ENCODE peak calls at places on chromosomes 11 and 22, in six cellular contexts. Z is heart left ventricle, T is sigmoid colon, G is Caco-2, F is OCI-LY7, C is stomach. X is an unnamed sample. For H3K4me1, the result is how much of the 10 kb centered on the place peaks cover.

GRCh38 chr11:82978422-82979099 is 77.0 kb downstream of the DDIAS start:
- DNase-seq in Z (no peak), T (no peak), G (no peak), F (no peak), C (no peak), X (no peak)

GRCh38 chr11:35619754-35620640 is 1.7 kb downstream of the FJX1 start:
- DNase-seq in Z (peak), T (peak), G (peak), F (no peak), C (no peak), X (no peak)

GRCh38 chr11:118212131-118212725 is 12.6 kb downstream of the JAML start:
- DNase-seq in Z (no peak), T (no peak), G (peak), F (no peak), C (peak), X (no peak)

GRCh38 chr11:108278546-108278945 is 55.7 kb downstream of the ATM start:
- DNase-seq in Z (no peak), T (no peak), G (no peak), F (no peak), C (no peak), X (no peak)

GRCh38 chr11:129611661-129612566 is 203.7 kb upstream of the TMEM45B start:
- DNase-seq in Z (no peak), T (no peak), G (no peak), F (no peak), C (no peak), X (no peak)

GRCh38 chr11:24932110-24933000 is 435.5 kb downstream of the LUZP2 start:
- DNase-seq in Z (no peak), T (no peak), G (no peak), F (no peak), C (no peak), X (no peak)

GRCh38 chr22:43001271-43002197 is 13.4 kb downstream of the PACSIN2 start:
- DNase-seq in Z (no peak), T (peak), G (no peak), F (peak), C (no peak), X (no peak)

GRCh38 chr11:115916596-115916995 is 412.4 kb upstream of the CADM1 start:
- DNase-seq in Z (no peak), T (no peak), G (no peak), F (no peak), C (no peak), X (no peak)

GRCh38 chr11:134516529-134516928 is 104.5 kb upstream of the B3GAT1 start:
- DNase-seq in Z (no peak), T (peak), G (no peak), F (no peak), C (no peak), X (no peak)

GRCh38 chr22:41501209-41501608 is 32.3 kb downstream of the ACO2 start:
- DNase-seq in Z (no peak), T (no peak), G (no peak), F (peak), C (no peak), X (no peak)

GRCh38 chr11:34044664-34045485 is 6.7 kb upstream of the CAPRIN1 start:
- DNase-seq in Z (no peak), T (no peak), G (peak), F (no peak), C (no peak), X (no peak)

GRCh38 chr11:26087095-26087935 is 244.6 kb upstream of the ANO3 start:
- DNase-seq in Z (no peak), T (no peak), G (no peak), F (peak), C (no peak), X (no peak)

GRCh38 chr11:123584737-123585136 is 69.7 kb downstream of the SCN3B start:
- DNase-seq in Z (no peak), T (no peak), G (no peak), F (no peak), C (no peak), X (no peak)

GRCh38 chr11:69381681-69382130 is 87.8 kb downstream of the MYEOV start:
- DNase-seq in Z (peak), T (peak), G (no peak), F (no peak), C (peak), X (no peak)

GRCh38 chr11:102120006-102120405 is 9.8 kb downstream of the YAP1 start:
- DNase-seq in Z (no peak), T (no peak), G (peak), F (no peak), C (no peak), X (no peak)

GRCh38 chr11:110896358-110896757 is 184.1 kb upstream of the ARHGAP20 start:
- DNase-seq in Z (no peak), T (no peak), G (no peak), F (no peak), C (no peak), X (no peak)

GRCh38 chr22:42385691-42386090 is 46.5 kb downstream of the NFAM1 start:
- DNase-seq in Z (no peak), T (no peak), G (no peak), F (no peak), C (no peak), X (no peak)

GRCh38 chr11:1197886-1198765 is 24.7 kb upstream of the MUC5B start:
- DNase-seq in Z (no peak), T (peak), G (no peak), F (no peak), C (peak), X (no peak)

GRCh38 chr11:121964591-121964990 is 151.4 kb downstream of the BLID start:
- DNase-seq in Z (no peak), T (no peak), G (peak), F (no peak), C (no peak), X (no peak)

GRCh38 chr11:68211546-68211945 is 1.6 kb downstream of the KMT5B start:
- DNase-seq in Z (no peak), T (no peak), G (no peak), F (no peak), C (peak), X (no peak)

GRCh38 chr22:46777609-46777970 is 15.1 kb downstream of the TBC1D22A start:
- DNase-seq in Z (peak), T (no peak), G (no peak), F (peak), C (peak), X (no peak)

GRCh38 chr11:96257972-96258951 is 84.7 kb downstream of the MAML2 start:
- DNase-seq in Z (no peak), T (no peak), G (no peak), F (peak), C (no peak), X (no peak)

GRCh38 chr22:45579306-45579705 is 76.6 kb downstream of the FBLN1 start:
- DNase-seq in Z (no peak), T (no peak), G (no peak), F (no peak), C (no peak), X (no peak)

GRCh38 chr11:76599041-76600013 is 71.2 kb downstream of the LRRC32 start:
- DNase-seq in Z (peak), T (no peak), G (no peak), F (no peak), C (no peak), X (peak)
- TF ChIP-seq CTCF in Z (no peak), T (no peak), G (no peak), F (no peak), C (no peak), X (no peak)

GRCh38 chr22:23834406-23834805 is 4.4 kb downstream of the DERL3 start:
- DNase-seq in Z (no peak), T (peak), G (no peak), F (no peak), C (no peak), X (no peak)

GRCh38 chr22:23833017-23833795 is 5.6 kb downstream of the DERL3 start:
- DNase-seq in Z (peak), T (peak), G (no peak), F (no peak), C (no peak), X (no peak)

GRCh38 chr22:23832226-23833016 is 6.4 kb downstream of the DERL3 start:
- DNase-seq in Z (peak), T (peak), G (no peak), F (no peak), C (no peak), X (no peak)

GRCh38 chr22:23834830-23835772 is 3.7 kb downstream of the DERL3 start:
- DNase-seq in Z (peak), T (peak), G (no peak), F (no peak), C (peak), X (no peak)

GRCh38 chr22:23833911-23834317 is 4.9 kb downstream of the DERL3 start:
- DNase-seq in Z (peak), T (peak), G (no peak), F (no peak), C (no peak), X (no peak)
- H3K4me1 ChIP-seq in Z (half or more), T (under half), G (under half), F (under half), C (under half), X (under half)

GRCh38 chr11:22685111-22685510 is 18.7 kb downstream of the GAS2 start:
- DNase-seq in Z (no peak), T (no peak), G (peak), F (no peak), C (no peak), X (no peak)
- H3K4me3 ChIP-seq in Z (no peak), T (no peak), G (no peak), F (no peak), C (no peak), X (no peak)

DNA sequence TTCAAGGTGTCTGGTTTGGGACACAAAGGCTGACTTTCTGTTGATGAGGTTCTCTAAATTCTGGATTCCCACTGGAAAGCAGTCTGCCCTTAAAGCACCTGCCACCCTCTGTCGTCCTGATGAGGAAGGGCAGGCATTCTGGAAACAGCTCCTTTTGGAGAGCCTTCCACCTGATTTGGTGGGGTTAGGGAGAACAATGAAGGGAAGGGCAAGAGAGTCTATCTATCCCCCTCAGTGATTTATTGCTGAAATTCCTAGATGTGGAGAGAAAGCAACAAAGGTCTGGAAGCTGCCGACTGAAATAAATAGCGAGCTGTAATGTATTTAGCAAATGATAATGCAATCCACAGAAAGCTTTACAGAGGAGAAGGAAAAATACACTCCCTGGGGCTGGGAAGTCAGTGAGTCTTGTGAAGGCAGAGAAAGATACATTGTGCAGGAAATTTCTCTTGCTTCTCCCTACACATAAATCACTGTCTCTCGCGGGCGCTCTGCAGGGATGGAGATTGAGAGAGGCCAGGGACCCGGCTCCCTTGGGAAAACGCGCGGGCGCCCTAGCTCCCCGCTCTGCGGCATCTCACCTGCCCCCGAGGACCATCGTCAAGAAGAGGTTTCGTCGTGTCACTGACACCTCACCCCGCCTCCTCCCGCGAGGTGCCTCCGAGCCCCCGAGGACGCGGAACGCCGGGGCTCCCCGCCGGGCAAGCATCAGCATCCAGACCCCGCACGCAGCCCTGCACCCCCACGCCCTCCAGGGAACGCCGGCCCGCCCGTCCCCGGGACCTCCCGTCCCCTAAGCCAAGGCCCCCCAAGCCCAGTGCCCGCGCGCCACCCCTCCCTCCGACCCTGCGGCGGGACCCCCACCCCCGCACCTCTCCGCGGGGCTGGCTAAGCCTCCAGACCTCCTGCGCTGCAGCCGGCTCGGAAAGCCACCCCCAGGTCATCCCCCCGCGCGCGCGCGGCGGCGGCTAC is 673 bp downstream of the CDON start:
- DNase-seq in Z (peak), T (peak), G (peak), F (peak), C (no peak), X (no peak)
- TF ChIP-seq CTCF in Z (peak), T (peak), G (peak), F (no peak), C (peak), X (no peak)

GRCh38 chr22:22064580-22064979 is 82.0 kb upstream of the TOP3B start:
- DNase-seq in Z (no peak), T (no peak), G (no peak), F (no peak), C (no peak), X (no peak)
- H3K4me1 ChIP-seq in Z (under half), T (under half), G (under half), F (under half), C (under half), X (under half)

GRCh38 chr11:65382036-65382803 is at the start of gene SLC25A45:
- DNase-seq in Z (peak), T (peak), G (peak), F (peak), C (peak), X (no peak)
- H3K4me3 ChIP-seq in Z (peak), T (peak), G (peak), F (peak), C (peak), X (peak)

GRCh38 chr11:76838422-76839068 is 22.2 kb upstream of the ACER3 start:
- DNase-seq in Z (no peak), T (no peak), G (peak), F (no peak), C (no peak), X (no peak)
- TF ChIP-seq CTCF in Z (peak), T (no peak), G (peak), F (no peak), C (no peak), X (no peak)

GRCh38 chr11:47615249-47615648 is 21.0 kb upstream of the C1QTNF4 start:
- DNase-seq in Z (no peak), T (no peak), G (no peak), F (no peak), C (no peak), X (no peak)
- H3K4me1 ChIP-seq in Z (under half), T (under half), G (under half), F (under half), C (under half), X (under half)

GRCh38 chr22:37298748-37299495 is 16.6 kb downstream of the CYTH4 start:
- DNase-seq in Z (no peak), T (no peak), G (no peak), F (no peak), C (no peak), X (no peak)

GRCh38 chr22:37302617-37303555 is 20.6 kb downstream of the CYTH4 start:
- DNase-seq in Z (no peak), T (no peak), G (no peak), F (no peak), C (no peak), X (no peak)

GRCh38 chr22:37301144-37301820 is 19.0 kb downstream of the CYTH4 start:
- DNase-seq in Z (no peak), T (no peak), G (no peak), F (no peak), C (no peak), X (no peak)

GRCh38 chr22:37300551-37301017 is 18.3 kb downstream of the CYTH4 start:
- DNase-seq in Z (no peak), T (no peak), G (no peak), F (no peak), C (no peak), X (no peak)

DNA sequence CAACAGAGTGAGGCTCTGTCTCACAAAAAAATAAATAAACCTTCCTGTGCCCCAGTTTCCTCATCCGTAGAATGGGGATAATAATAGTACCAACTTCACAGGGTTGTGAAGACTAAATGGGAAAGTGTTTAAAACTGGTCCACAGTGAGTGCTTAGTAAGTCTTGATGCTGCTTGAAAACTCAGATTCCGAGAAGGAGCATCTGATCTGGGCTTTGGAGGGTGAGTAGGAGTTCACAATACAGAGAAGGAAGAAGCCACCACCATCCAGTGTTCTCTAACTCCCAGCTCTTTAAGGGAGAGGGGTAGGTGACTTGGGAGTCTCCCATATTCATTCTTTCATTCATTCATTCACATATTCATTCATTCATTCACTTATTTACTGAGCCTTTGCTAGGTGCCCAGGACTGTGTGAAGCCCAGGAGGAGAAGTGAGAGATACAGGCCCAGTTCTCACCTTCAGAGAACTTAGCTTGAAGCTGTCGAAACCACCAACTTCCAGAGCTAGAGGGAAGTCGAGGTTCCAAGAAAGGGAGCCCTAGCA is 17.7 kb downstream of the CYTH4 start:
- DNase-seq in Z (no peak), T (no peak), G (no peak), F (no peak), C (no peak), X (no peak)
- H3K4me3 ChIP-seq in Z (no peak), T (no peak), G (no peak), F (no peak), C (no peak), X (no peak)